ENCODE peak calls at places on chromosomes 1 and 21, in four cellular contexts. One of them, this sample, is unnamed.

GRCh38 chr1:31511848-31512615 is 64.3 kb upstream of the TINAGL1 start:
- DNase-seq in HCT116: no peak
- DNase-seq in spleen: no peak
- DNase-seq in suprapubic skin: no peak
- DNase-seq in this sample: no peak

GRCh38 chr21:27647921-27648320 is 681.0 kb upstream of the ADAMTS5 start:
- DNase-seq in spleen: no peak
- DNase-seq in suprapubic skin: no peak
- DNase-seq in HCT116: no peak
- DNase-seq in this sample: no peak

GRCh38 chr1:205324781-205325180 is 3.2 kb upstream of the NUAK2 start:
- DNase-seq in spleen: no peak
- DNase-seq in HCT116: no peak
- DNase-seq in suprapubic skin: no peak
- DNase-seq in this sample: no peak

GRCh38 chr1:30912913-30913652 is 4.5 kb upstream of the SDC3 start:
- DNase-seq in HCT116: no peak
- DNase-seq in suprapubic skin: no peak
- DNase-seq in spleen: peak; percentile 85
- DNase-seq in this sample: peak; percentile 67

GRCh38 chr1:23651069-23651808 is 40.4 kb upstream of the RPL11 start:
- DNase-seq in HCT116: no peak
- DNase-seq in spleen: peak; percentile 20
- DNase-seq in suprapubic skin: peak; percentile 86
- DNase-seq in this sample: no peak

GRCh38 chr1:180183426-180183825 is 28.8 kb downstream of the QSOX1 start:
- DNase-seq in HCT116: no peak
- DNase-seq in spleen: peak; percentile 34
- DNase-seq in suprapubic skin: no peak
- DNase-seq in this sample: no peak

GRCh38 chr1:178724734-178725602 is at the start of gene RALGPS2:
- DNase-seq in spleen: peak; percentile 95
- DNase-seq in suprapubic skin: no peak
- DNase-seq in HCT116: no peak
- DNase-seq in this sample: peak; percentile 75

GRCh38 chr21:15999741-16000140 is 270.0 kb downstream of the USP25 start:
- DNase-seq in HCT116: no peak
- DNase-seq in spleen: no peak
- DNase-seq in suprapubic skin: no peak
- DNase-seq in this sample: no peak

GRCh38 chr1:184513966-184514365 is 127.1 kb downstream of the C1orf21 start:
- DNase-seq in suprapubic skin: no peak
- DNase-seq in HCT116: no peak
- DNase-seq in spleen: no peak
- DNase-seq in this sample: no peak

GRCh38 chr1:78833491-78833890 is 173.0 kb downstream of the ADGRL4 start:
- DNase-seq in HCT116: peak; percentile 22
- DNase-seq in spleen: no peak
- DNase-seq in suprapubic skin: no peak
- DNase-seq in this sample: no peak

GRCh38 chr1:14415396-14415795 is 183.1 kb upstream of the KAZN start:
- DNase-seq in suprapubic skin: no peak
- DNase-seq in HCT116: no peak
- DNase-seq in spleen: no peak
- DNase-seq in this sample: no peak

GRCh38 chr1:43419627-43420425 is 30.1 kb downstream of the SZT2 start:
- DNase-seq in HCT116: no peak
- DNase-seq in suprapubic skin: no peak
- DNase-seq in spleen: no peak
- DNase-seq in this sample: no peak

GRCh38 chr1:21304488-21304887 is 14.2 kb upstream of the ECE1 start:
- DNase-seq in spleen: no peak
- DNase-seq in HCT116: no peak
- DNase-seq in suprapubic skin: no peak
- DNase-seq in this sample: no peak

GRCh38 chr1:84698151-84698651 is 7.9 kb upstream of the SSX2IP start:
- DNase-seq in spleen: no peak
- DNase-seq in HCT116: no peak
- DNase-seq in suprapubic skin: no peak
- DNase-seq in this sample: no peak

GRCh38 chr1:226209307-226210059 is 14.0 kb upstream of the MIXL1 start:
- DNase-seq in HCT116: no peak
- DNase-seq in suprapubic skin: no peak
- DNase-seq in spleen: no peak
- DNase-seq in this sample: no peak

GRCh38 chr1:93623436-93623835 is 58.2 kb downstream of the BCAR3 start:
- DNase-seq in HCT116: no peak
- DNase-seq in suprapubic skin: no peak
- DNase-seq in spleen: no peak
- DNase-seq in this sample: no peak
- H3K4me1 ChIP-seq in HCT116: peaks cover 92% of the 10 kb centered on the region
- H3K4me1 ChIP-seq in suprapubic skin: peaks cover 11% of the 10 kb centered on the region
- H3K4me1 ChIP-seq in spleen: peaks cover 7% of the 10 kb centered on the region
- H3K4me1 ChIP-seq in this sample: peaks cover 17% of the 10 kb centered on the region

DNA sequence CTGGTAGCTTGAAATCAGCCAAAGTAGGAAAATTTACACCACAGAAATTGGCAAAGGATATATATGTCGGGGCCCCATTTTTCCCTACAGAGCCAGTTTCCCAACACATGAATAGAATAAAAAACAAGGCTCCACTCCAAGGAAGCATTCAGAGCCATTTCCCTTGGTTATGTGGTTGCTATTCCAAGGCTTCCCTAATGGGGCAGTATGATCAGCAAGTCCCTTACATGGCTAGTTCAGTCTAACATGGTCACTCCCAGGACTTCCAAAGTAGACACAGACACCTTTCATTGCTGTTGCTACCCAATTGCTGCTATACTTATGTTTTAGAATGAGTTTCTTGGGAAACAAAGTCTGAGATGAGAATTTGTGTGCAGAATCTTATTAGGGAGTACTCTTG is 93.1 kb downstream of the C21orf91 start:
- DNase-seq in HCT116: peak; percentile 23
- DNase-seq in suprapubic skin: no peak
- DNase-seq in spleen: no peak
- DNase-seq in this sample: no peak
- TF ChIP-seq CTCF in HCT116: peak; percentile 54
- TF ChIP-seq CTCF in suprapubic skin: no peak
- TF ChIP-seq CTCF in spleen: no peak
- TF ChIP-seq CTCF in this sample: peak; percentile 28

DNA sequence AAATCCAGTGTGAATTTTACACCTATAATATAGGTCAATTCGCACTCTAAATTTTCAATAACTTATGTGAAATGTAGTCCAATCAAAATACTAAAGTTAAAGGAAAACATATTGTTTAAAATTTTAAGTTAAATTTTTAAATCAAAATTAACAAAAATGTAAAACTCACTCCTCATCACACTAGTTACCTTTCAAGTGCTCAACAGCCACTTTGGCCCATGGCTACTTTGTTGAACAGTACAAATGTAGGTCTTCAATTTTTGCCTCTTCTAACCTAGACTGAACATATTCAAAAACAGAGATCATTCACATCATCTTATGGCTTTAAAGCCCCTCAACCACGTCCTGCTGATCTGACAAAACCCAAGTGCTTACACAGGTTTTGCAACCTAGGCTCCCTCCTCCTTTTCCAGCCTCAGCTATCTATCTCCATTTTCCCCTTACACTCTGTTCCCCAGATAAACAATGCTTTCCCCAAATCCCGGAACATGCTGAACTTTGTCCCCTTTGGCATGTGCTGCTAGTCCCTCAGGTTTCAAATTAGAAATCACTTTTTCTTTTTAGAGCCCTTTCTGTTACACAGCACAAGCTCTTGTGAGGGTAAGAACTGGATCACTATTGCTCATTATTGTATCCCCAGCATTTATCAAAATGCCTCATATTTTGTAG is 110.6 kb downstream of the AKT3 start:
- DNase-seq in HCT116: no peak
- DNase-seq in spleen: no peak
- DNase-seq in suprapubic skin: no peak
- DNase-seq in this sample: no peak
- H3K4me1 ChIP-seq in HCT116: no peaks in the 10 kb centered on the region
- H3K4me1 ChIP-seq in spleen: peaks cover 4% of the 10 kb centered on the region
- H3K4me1 ChIP-seq in suprapubic skin: no peaks in the 10 kb centered on the region
- H3K4me1 ChIP-seq in this sample: peaks cover 19% of the 10 kb centered on the region

GRCh38 chr1:86811539-86811938 is 102.4 kb downstream of the SELENOF start:
- DNase-seq in spleen: no peak
- DNase-seq in HCT116: no peak
- DNase-seq in suprapubic skin: no peak
- DNase-seq in this sample: no peak
- TF ChIP-seq CTCF in spleen: no peak
- TF ChIP-seq CTCF in HCT116: no peak
- TF ChIP-seq CTCF in suprapubic skin: no peak
- TF ChIP-seq CTCF in this sample: no peak

DNA sequence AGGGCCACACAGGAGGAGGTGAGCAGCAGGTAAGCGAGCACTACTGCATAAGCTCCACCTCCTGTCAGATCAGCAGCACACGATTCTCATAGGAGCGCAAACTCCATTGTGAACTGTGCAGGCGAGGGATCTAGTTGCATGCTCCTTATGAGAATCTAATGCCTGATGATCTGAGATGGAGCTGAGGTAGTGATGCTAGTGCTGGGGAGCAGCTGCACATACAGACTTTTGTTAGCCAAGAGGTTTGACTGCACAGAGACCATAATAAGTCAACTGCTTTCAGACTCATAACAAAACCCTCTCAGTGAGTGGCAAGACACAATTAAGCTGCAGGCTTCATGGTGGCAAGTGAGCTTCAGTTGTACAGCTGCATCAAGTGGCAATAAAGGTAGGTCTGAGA is 83.4 kb downstream of the PSMG1 start:
- DNase-seq in suprapubic skin: no peak
- DNase-seq in HCT116: no peak
- DNase-seq in spleen: no peak
- DNase-seq in this sample: no peak
- H3K4me1 ChIP-seq in suprapubic skin: peaks cover 17% of the 10 kb centered on the region
- H3K4me1 ChIP-seq in HCT116: no peaks in the 10 kb centered on the region
- H3K4me1 ChIP-seq in spleen: peaks cover 57% of the 10 kb centered on the region
- H3K4me1 ChIP-seq in this sample: peaks cover 44% of the 10 kb centered on the region

DNA sequence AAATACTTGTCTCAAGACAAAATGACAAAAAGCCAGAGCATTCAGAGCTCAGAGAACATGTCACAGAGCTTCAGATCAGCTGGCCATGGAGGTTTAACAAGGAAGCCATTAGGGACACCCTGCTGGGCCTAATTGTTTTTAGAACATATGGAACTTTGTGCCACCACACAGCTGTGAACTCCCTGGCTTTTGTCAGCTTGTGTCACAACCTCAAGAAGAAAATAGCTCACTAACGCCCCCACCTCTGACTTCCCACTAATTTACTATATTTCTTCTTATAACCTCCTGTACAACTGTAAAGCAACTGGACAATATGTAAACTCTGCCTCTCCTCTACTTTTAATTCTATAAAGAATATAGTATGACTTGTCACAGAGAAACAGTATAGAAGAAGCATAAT is 21.0 kb upstream of the TDRD10 start:
- DNase-seq in suprapubic skin: peak; percentile 16
- DNase-seq in spleen: no peak
- DNase-seq in HCT116: no peak
- DNase-seq in this sample: no peak
- TF ChIP-seq CTCF in suprapubic skin: no peak
- TF ChIP-seq CTCF in spleen: no peak
- TF ChIP-seq CTCF in HCT116: no peak
- TF ChIP-seq CTCF in this sample: no peak

DNA sequence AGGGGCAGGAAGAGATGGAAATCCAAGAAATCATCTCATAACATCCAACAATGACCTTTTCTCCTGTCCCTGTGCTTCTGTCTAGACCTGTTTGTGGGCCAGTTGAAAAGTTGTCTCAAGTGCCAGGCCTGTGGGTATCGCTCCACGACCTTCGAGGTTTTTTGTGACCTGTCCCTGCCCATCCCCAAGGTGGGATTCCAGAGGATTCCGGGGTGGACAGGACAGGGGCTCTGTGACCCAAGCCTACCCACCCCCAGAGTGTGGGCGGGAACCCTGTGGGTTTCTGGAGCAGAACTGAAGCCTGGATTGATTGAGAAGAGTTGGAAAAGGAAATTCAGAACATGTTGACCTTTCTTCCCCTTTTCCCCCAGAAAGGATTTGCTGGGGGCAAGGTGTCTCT is 2.4 kb upstream of the PPOX start:
- DNase-seq in spleen: peak; percentile 73
- DNase-seq in suprapubic skin: peak; percentile 77
- DNase-seq in HCT116: no peak
- DNase-seq in this sample: no peak
- H3K4me1 ChIP-seq in spleen: peaks cover 67% of the 10 kb centered on the region
- H3K4me1 ChIP-seq in suprapubic skin: peaks cover 51% of the 10 kb centered on the region
- H3K4me1 ChIP-seq in HCT116: peaks cover 42% of the 10 kb centered on the region
- H3K4me1 ChIP-seq in this sample: peaks cover 50% of the 10 kb centered on the region

DNA sequence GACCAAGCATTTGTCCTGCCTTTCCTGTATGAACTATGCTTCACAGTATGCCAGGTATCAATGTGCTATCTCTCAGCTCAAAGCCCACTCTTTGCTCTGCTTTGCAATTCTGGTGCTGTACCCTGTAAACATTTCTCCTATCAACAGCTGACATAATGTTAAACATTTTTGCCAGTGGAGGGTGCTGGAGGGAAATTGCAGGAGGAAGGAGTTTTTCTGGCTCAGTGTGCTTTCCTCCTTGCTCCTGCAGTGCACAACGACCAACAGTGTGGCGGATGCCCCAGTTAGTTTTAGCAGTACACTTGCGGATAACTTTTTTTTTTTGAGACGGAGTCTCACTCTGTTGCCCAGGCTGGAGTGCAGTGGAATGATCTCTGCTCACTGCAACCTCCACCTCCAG is 67.1 kb upstream of the PTGFRN start:
- DNase-seq in suprapubic skin: no peak
- DNase-seq in spleen: no peak
- DNase-seq in HCT116: no peak
- DNase-seq in this sample: no peak
- TF ChIP-seq CTCF in suprapubic skin: no peak
- TF ChIP-seq CTCF in spleen: no peak
- TF ChIP-seq CTCF in HCT116: peak; percentile 9
- TF ChIP-seq CTCF in this sample: no peak

GRCh38 chr1:114511048-114511785 is at the start of gene TRIM33:
- DNase-seq in HCT116: peak; percentile 86
- DNase-seq in suprapubic skin: peak; percentile 92
- DNase-seq in spleen: peak; percentile 99
- DNase-seq in this sample: peak; percentile 95
- H3K4me1 ChIP-seq in HCT116: peaks cover 31% of the 10 kb centered on the region
- H3K4me1 ChIP-seq in suprapubic skin: peaks cover 44% of the 10 kb centered on the region
- H3K4me1 ChIP-seq in spleen: peaks cover 47% of the 10 kb centered on the region
- H3K4me1 ChIP-seq in this sample: peaks cover 44% of the 10 kb centered on the region

This sample was measured in lower lobe of right lung.